ENCODE peak calls at places on chromosomes 3 and 15, in five cellular contexts. One of them, this sample, is unnamed.

GRCh38 chr15:81940467-81941451 is 105.1 kb downstream of the MEX3B start:
- DNase-seq in Caco-2: no peak
- DNase-seq in DND-41: no peak
- DNase-seq in neuronal stem cell: no peak
- DNase-seq in lung: no peak
- DNase-seq in this sample: no peak

GRCh38 chr15:39817892-39818291 is 35.3 kb upstream of the FSIP1 start:
- DNase-seq in Caco-2: no peak
- DNase-seq in DND-41: no peak
- DNase-seq in neuronal stem cell: no peak
- DNase-seq in lung: no peak
- DNase-seq in this sample: no peak

GRCh38 chr3:162295323-162295983 is 798.8 kb downstream of the OTOL1 start:
- DNase-seq in Caco-2: no peak
- DNase-seq in DND-41: no peak
- DNase-seq in neuronal stem cell: no peak
- DNase-seq in lung: no peak
- DNase-seq in this sample: no peak

GRCh38 chr3:153026026-153026425 is 136.0 kb upstream of the RAP2B start:
- DNase-seq in Caco-2: peak; percentile 12
- DNase-seq in DND-41: no peak
- DNase-seq in neuronal stem cell: no peak
- DNase-seq in lung: no peak
- DNase-seq in this sample: no peak

GRCh38 chr15:38071211-38071972 is 137.0 kb downstream of the TMCO5A start:
- DNase-seq in Caco-2: no peak
- DNase-seq in DND-41: no peak
- DNase-seq in neuronal stem cell: no peak
- DNase-seq in lung: no peak
- DNase-seq in this sample: no peak

GRCh38 chr15:74496648-74497047 is 35.7 kb upstream of the UBL7 start:
- DNase-seq in Caco-2: no peak
- DNase-seq in DND-41: no peak
- DNase-seq in neuronal stem cell: no peak
- DNase-seq in lung: no peak
- DNase-seq in this sample: no peak

GRCh38 chr3:115975353-115975752 is 352.0 kb downstream of the GAP43 start:
- DNase-seq in Caco-2: no peak
- DNase-seq in DND-41: no peak
- DNase-seq in neuronal stem cell: no peak
- DNase-seq in lung: no peak
- DNase-seq in this sample: no peak

GRCh38 chr15:85899927-85900326 is 105.2 kb upstream of the KLHL25 start:
- DNase-seq in Caco-2: no peak
- DNase-seq in DND-41: no peak
- DNase-seq in neuronal stem cell: no peak
- DNase-seq in lung: no peak
- DNase-seq in this sample: no peak

GRCh38 chr15:88652456-88653199 is 13.8 kb downstream of the ISG20 start:
- DNase-seq in Caco-2: no peak
- DNase-seq in DND-41: no peak
- DNase-seq in neuronal stem cell: no peak
- DNase-seq in lung: peak; percentile 19
- DNase-seq in this sample: no peak

GRCh38 chr3:120425877-120426276 is 24.9 kb downstream of the FSTL1 start:
- DNase-seq in Caco-2: no peak
- DNase-seq in DND-41: no peak
- DNase-seq in neuronal stem cell: no peak
- DNase-seq in lung: no peak
- DNase-seq in this sample: no peak

GRCh38 chr3:115270849-115271248 is 123.8 kb upstream of the ZBTB20 start:
- DNase-seq in Caco-2: no peak
- DNase-seq in DND-41: no peak
- DNase-seq in neuronal stem cell: no peak
- DNase-seq in lung: no peak
- DNase-seq in this sample: no peak

GRCh38 chr3:149575213-149575961 is 82.4 kb downstream of the WWTR1 start:
- DNase-seq in Caco-2: no peak
- DNase-seq in DND-41: no peak
- DNase-seq in neuronal stem cell: no peak
- DNase-seq in lung: no peak
- DNase-seq in this sample: no peak

GRCh38 chr3:97971679-97972567 is at the start of gene RIOX2:
- DNase-seq in Caco-2: peak; percentile 78
- DNase-seq in DND-41: peak; percentile 66
- DNase-seq in neuronal stem cell: peak; percentile 40
- DNase-seq in lung: peak; percentile 77
- DNase-seq in this sample: peak; percentile 49

GRCh38 chr3:183654727-183655126 is 19.3 kb downstream of the KLHL24 start:
- DNase-seq in Caco-2: no peak
- DNase-seq in DND-41: no peak
- DNase-seq in neuronal stem cell: no peak
- DNase-seq in lung: no peak
- DNase-seq in this sample: no peak

GRCh38 chr3:14627815-14628214 is 23.7 kb upstream of the CCDC174 start:
- DNase-seq in Caco-2: no peak
- DNase-seq in DND-41: no peak
- DNase-seq in neuronal stem cell: no peak
- DNase-seq in lung: no peak
- DNase-seq in this sample: no peak

GRCh38 chr3:53196575-53197407 is 35.8 kb downstream of the PRKCD start:
- DNase-seq in Caco-2: no peak
- DNase-seq in DND-41: no peak
- DNase-seq in neuronal stem cell: no peak
- DNase-seq in lung: no peak
- DNase-seq in this sample: no peak

GRCh38 chr15:90427185-90427584 is 39.1 kb downstream of the IQGAP1 start:
- DNase-seq in Caco-2: no peak
- DNase-seq in DND-41: no peak
- DNase-seq in neuronal stem cell: no peak
- DNase-seq in lung: no peak
- DNase-seq in this sample: no peak

GRCh38 chr15:95175914-95176658 is 944.7 kb downstream of the MCTP2 start:
- DNase-seq in Caco-2: no peak
- DNase-seq in DND-41: no peak
- DNase-seq in neuronal stem cell: no peak
- DNase-seq in lung: no peak
- DNase-seq in this sample: no peak

GRCh38 chr3:140552403-140552802 is 125.5 kb upstream of the TRIM42 start:
- DNase-seq in Caco-2: no peak
- DNase-seq in DND-41: no peak
- DNase-seq in neuronal stem cell: no peak
- DNase-seq in lung: no peak
- DNase-seq in this sample: no peak

GRCh38 chr3:131361464-131362421 is 19.8 kb upstream of the NUDT16 start:
- DNase-seq in Caco-2: peak; percentile 95
- DNase-seq in DND-41: no peak
- DNase-seq in neuronal stem cell: peak; percentile 57
- DNase-seq in lung: peak; percentile 95
- DNase-seq in this sample: no peak

GRCh38 chr3:42101048-42101447 is 9.9 kb downstream of the TRAK1 start:
- DNase-seq in Caco-2: no peak
- DNase-seq in DND-41: no peak
- DNase-seq in neuronal stem cell: no peak
- DNase-seq in lung: no peak
- DNase-seq in this sample: no peak

GRCh38 chr3:112649478-112649735 is 8.5 kb upstream of the CCDC80 start:
- DNase-seq in Caco-2: no peak
- DNase-seq in DND-41: no peak
- DNase-seq in neuronal stem cell: no peak
- DNase-seq in lung: no peak
- DNase-seq in this sample: no peak

GRCh38 chr15:45091581-45091980 is 22.4 kb downstream of the DUOX2 start:
- DNase-seq in Caco-2: no peak
- DNase-seq in DND-41: no peak
- DNase-seq in neuronal stem cell: no peak
- DNase-seq in lung: no peak
- DNase-seq in this sample: no peak

GRCh38 chr3:131348911-131349310 is 32.7 kb upstream of the NUDT16 start:
- DNase-seq in Caco-2: no peak
- DNase-seq in DND-41: no peak
- DNase-seq in neuronal stem cell: no peak
- DNase-seq in lung: no peak
- DNase-seq in this sample: no peak

GRCh38 chr3:188449421-188449820 is 295.5 kb downstream of the LPP start:
- DNase-seq in Caco-2: no peak
- DNase-seq in DND-41: no peak
- DNase-seq in neuronal stem cell: no peak
- DNase-seq in lung: no peak
- DNase-seq in this sample: no peak

GRCh38 chr3:114941626-114942309 is 205.3 kb downstream of the ZBTB20 start:
- DNase-seq in Caco-2: no peak
- DNase-seq in DND-41: no peak
- DNase-seq in neuronal stem cell: no peak
- DNase-seq in lung: no peak
- DNase-seq in this sample: no peak

GRCh38 chr3:180804871-180805430 is 107.5 kb upstream of the FXR1 start:
- DNase-seq in Caco-2: peak; percentile 20
- DNase-seq in DND-41: no peak
- DNase-seq in neuronal stem cell: peak; percentile 66
- DNase-seq in lung: no peak
- DNase-seq in this sample: peak; percentile 43

GRCh38 chr15:69044899-69045298 is 30.4 kb downstream of the NOX5 start:
- DNase-seq in Caco-2: peak; percentile 16
- DNase-seq in DND-41: no peak
- DNase-seq in neuronal stem cell: no peak
- DNase-seq in lung: no peak
- DNase-seq in this sample: no peak

GRCh38 chr3:188974856-188975611 is 196.7 kb upstream of the TPRG1 start:
- DNase-seq in Caco-2: no peak
- DNase-seq in DND-41: peak; percentile 91
- DNase-seq in neuronal stem cell: no peak
- DNase-seq in lung: no peak
- DNase-seq in this sample: no peak

GRCh38 chr15:38696120-38696727 is 131.6 kb upstream of the RASGRP1 start:
- DNase-seq in Caco-2: no peak
- DNase-seq in DND-41: peak; percentile 78
- DNase-seq in neuronal stem cell: no peak
- DNase-seq in lung: no peak
- DNase-seq in this sample: no peak

GRCh38 chr3:30341079-30341478 is 265.3 kb upstream of the TGFBR2 start:
- DNase-seq in Caco-2: no peak
- DNase-seq in DND-41: no peak
- DNase-seq in neuronal stem cell: no peak
- DNase-seq in lung: no peak
- DNase-seq in this sample: no peak

GRCh38 chr3:30340500-30340899 is 265.9 kb upstream of the TGFBR2 start:
- DNase-seq in Caco-2: no peak
- DNase-seq in DND-41: no peak
- DNase-seq in neuronal stem cell: no peak
- DNase-seq in lung: no peak
- DNase-seq in this sample: no peak

GRCh38 chr3:30342319-30343060 is 263.9 kb upstream of the TGFBR2 start:
- DNase-seq in Caco-2: peak; percentile 54
- DNase-seq in DND-41: no peak
- DNase-seq in neuronal stem cell: no peak
- DNase-seq in lung: peak; percentile 44
- DNase-seq in this sample: no peak

GRCh38 chr3:30343067-30343831 is 263.2 kb upstream of the TGFBR2 start:
- DNase-seq in Caco-2: no peak
- DNase-seq in DND-41: no peak
- DNase-seq in neuronal stem cell: no peak
- DNase-seq in lung: no peak
- DNase-seq in this sample: no peak

GRCh38 chr3:30341851-30342250 is 264.6 kb upstream of the TGFBR2 start:
- DNase-seq in Caco-2: no peak
- DNase-seq in DND-41: no peak
- DNase-seq in neuronal stem cell: no peak
- DNase-seq in lung: no peak
- DNase-seq in this sample: no peak
- H3K4me1 ChIP-seq in Caco-2: peaks cover 33% of the 10 kb centered on the region
- H3K4me1 ChIP-seq in DND-41: peaks cover 8% of the 10 kb centered on the region
- H3K4me1 ChIP-seq in neuronal stem cell: no peaks in the 10 kb centered on the region
- H3K4me1 ChIP-seq in lung: peaks cover 10% of the 10 kb centered on the region
- H3K4me1 ChIP-seq in this sample: peaks cover 7% of the 10 kb centered on the region

GRCh38 chr3:123713211-123713610 is 128.4 kb upstream of the HACD2 start:
- DNase-seq in Caco-2: no peak
- DNase-seq in DND-41: no peak
- DNase-seq in neuronal stem cell: no peak
- DNase-seq in lung: no peak
- DNase-seq in this sample: no peak

GRCh38 chr3:123712077-123712860 is 127.4 kb upstream of the HACD2 start:
- DNase-seq in Caco-2: no peak
- DNase-seq in DND-41: no peak
- DNase-seq in neuronal stem cell: no peak
- DNase-seq in lung: no peak
- DNase-seq in this sample: no peak

GRCh38 chr3:123720638-123721037 is 135.8 kb upstream of the HACD2 start:
- DNase-seq in Caco-2: no peak
- DNase-seq in DND-41: no peak
- DNase-seq in neuronal stem cell: no peak
- DNase-seq in lung: no peak
- DNase-seq in this sample: no peak

GRCh38 chr3:123719785-123720531 is 135.1 kb upstream of the HACD2 start:
- DNase-seq in Caco-2: no peak
- DNase-seq in DND-41: no peak
- DNase-seq in neuronal stem cell: no peak
- DNase-seq in lung: no peak
- DNase-seq in this sample: no peak

GRCh38 chr3:123716421-123716820 is 131.6 kb upstream of the HACD2 start:
- DNase-seq in Caco-2: no peak
- DNase-seq in DND-41: no peak
- DNase-seq in neuronal stem cell: no peak
- DNase-seq in lung: no peak
- DNase-seq in this sample: no peak
- H3K4me3 ChIP-seq in Caco-2: no peak overlapping the region
- H3K4me3 ChIP-seq in DND-41: no peak overlapping the region
- H3K4me3 ChIP-seq in neuronal stem cell: no peak overlapping the region
- H3K4me3 ChIP-seq in lung: no peak overlapping the region
- H3K4me3 ChIP-seq in this sample: no peak overlapping the region

GRCh38 chr3:126414406-126414805 is 19.7 kb downstream of the CFAP100 start:
- DNase-seq in Caco-2: no peak
- DNase-seq in DND-41: no peak
- DNase-seq in neuronal stem cell: no peak
- DNase-seq in lung: no peak
- DNase-seq in this sample: no peak

GRCh38 chr3:126412841-126413692 is 18.4 kb downstream of the CFAP100 start:
- DNase-seq in Caco-2: no peak
- DNase-seq in DND-41: no peak
- DNase-seq in neuronal stem cell: no peak
- DNase-seq in lung: no peak
- DNase-seq in this sample: no peak

GRCh38 chr3:126414961-126415660 is 20.4 kb downstream of the CFAP100 start:
- DNase-seq in Caco-2: no peak
- DNase-seq in DND-41: no peak
- DNase-seq in neuronal stem cell: no peak
- DNase-seq in lung: no peak
- DNase-seq in this sample: no peak

GRCh38 chr3:126415661-126416591 is 21.2 kb downstream of the CFAP100 start:
- DNase-seq in Caco-2: no peak
- DNase-seq in DND-41: no peak
- DNase-seq in neuronal stem cell: no peak
- DNase-seq in lung: no peak
- DNase-seq in this sample: no peak

GRCh38 chr3:126413693-126414080 is 19.0 kb downstream of the CFAP100 start:
- DNase-seq in Caco-2: no peak
- DNase-seq in DND-41: no peak
- DNase-seq in neuronal stem cell: no peak
- DNase-seq in lung: no peak
- DNase-seq in this sample: no peak
- H3K27me3 ChIP-seq in Caco-2: no peaks in the 10 kb centered on the region
- H3K27me3 ChIP-seq in DND-41: peaks cover 3% of the 10 kb centered on the region
- H3K27me3 ChIP-seq in neuronal stem cell: peaks cover 6% of the 10 kb centered on the region
- H3K27me3 ChIP-seq in lung: peaks cover 3% of the 10 kb centered on the region
- H3K27me3 ChIP-seq in this sample: peaks cover 13% of the 10 kb centered on the region

GRCh38 chr3:57596495-57597239 is 477 bp downstream of the ARF4 start:
- DNase-seq in Caco-2: peak; percentile 80
- DNase-seq in DND-41: peak; percentile 77
- DNase-seq in neuronal stem cell: peak; percentile 75
- DNase-seq in lung: peak; percentile 85
- DNase-seq in this sample: peak; percentile 81
- H3K4me1 ChIP-seq in Caco-2: peaks cover 21% of the 10 kb centered on the region
- H3K4me1 ChIP-seq in DND-41: peaks cover 48% of the 10 kb centered on the region
- H3K4me1 ChIP-seq in neuronal stem cell: peaks cover 5% of the 10 kb centered on the region
- H3K4me1 ChIP-seq in lung: peaks cover 11% of the 10 kb centered on the region
- H3K4me1 ChIP-seq in this sample: peaks cover 20% of the 10 kb centered on the region

This sample was measured in HAP-1.